ENCODE peak calls at places on chromosome 10, in eight cellular contexts. S is tibial artery; T is K562; C is CD8-positive, alpha-beta T cell; A is gastrocnemius medialis; W is sigmoid colon; R is AG04450; Z is BJ. Q is an unnamed sample.

GRCh38 chr10:14585287-14586193 is 189.2 kb downstream of the FAM107B start:
- DNase-seq in S (no peak), T (no peak), C (no peak), A (no peak), W (no peak), R (no peak), Z (no peak), Q (no peak)

GRCh38 chr10:19817251-19818046 is 1.2 kb downstream of the PLXDC2 start:
- DNase-seq in S (peak; percentile 73), T (no peak), C (no peak), A (no peak), W (peak; percentile 72), R (no peak), Z (no peak), Q (peak; percentile 22)

GRCh38 chr10:122103592-122103991 is 114.6 kb downstream of the TACC2 start:
- DNase-seq in S (no peak), T (no peak), C (no peak), A (no peak), W (peak; percentile 56), R (no peak), Z (no peak), Q (no peak)

GRCh38 chr10:101085846-101086245 is 24.1 kb downstream of the KAZALD1 start:
- DNase-seq in S (no peak), T (no peak), C (no peak), A (no peak), W (no peak), R (no peak), Z (no peak), Q (no peak)

GRCh38 chr10:110857265-110858158 is 14.2 kb upstream of the PDCD4 start:
- DNase-seq in S (no peak), T (peak; percentile 60), C (no peak), A (no peak), W (peak; percentile 61), R (peak; percentile 63), Z (no peak), Q (no peak)

GRCh38 chr10:108582387-108582786 is 1340.9 kb downstream of the XPNPEP1 start:
- DNase-seq in S (no peak), T (no peak), C (no peak), A (no peak), W (no peak), R (no peak), Z (no peak), Q (no peak)

GRCh38 chr10:88966785-88967184 is 14.2 kb upstream of the ACTA2 start:
- DNase-seq in S (peak; percentile 84), T (no peak), C (no peak), A (no peak), W (peak; percentile 83), R (no peak), Z (no peak), Q (no peak)

GRCh38 chr10:15813415-15813814 is 46.9 kb downstream of the MINDY3 start:
- DNase-seq in S (no peak), T (no peak), C (no peak), A (no peak), W (no peak), R (no peak), Z (no peak), Q (no peak)

GRCh38 chr10:69335063-69335587 is 56.8 kb downstream of the HK1 start:
- DNase-seq in S (peak; percentile 82), T (no peak), C (no peak), A (no peak), W (peak; percentile 70), R (no peak), Z (no peak), Q (no peak)

GRCh38 chr10:130786365-130786966 is 525.1 kb downstream of the TCERG1L start:
- DNase-seq in S (no peak), T (no peak), C (no peak), A (no peak), W (no peak), R (no peak), Z (no peak), Q (no peak)

GRCh38 chr10:132599712-132600111 is 62.1 kb downstream of the INPP5A start:
- DNase-seq in S (no peak), T (no peak), C (no peak), A (no peak), W (no peak), R (no peak), Z (no peak), Q (no peak)

GRCh38 chr10:3935933-3936359 is 150.9 kb upstream of the KLF6 start:
- DNase-seq in S (no peak), T (no peak), C (no peak), A (no peak), W (no peak), R (no peak), Z (no peak), Q (no peak)

GRCh38 chr10:127834791-127835190 is 58.0 kb downstream of the CLRN3 start:
- DNase-seq in S (no peak), T (no peak), C (no peak), A (no peak), W (no peak), R (no peak), Z (no peak), Q (no peak)

GRCh38 chr10:108591417-108591816 is 1331.9 kb downstream of the XPNPEP1 start:
- DNase-seq in S (no peak), T (no peak), C (no peak), A (no peak), W (no peak), R (no peak), Z (no peak), Q (no peak)

GRCh38 chr10:54282012-54282411 is 519.0 kb downstream of the PCDH15 start:
- DNase-seq in S (no peak), T (no peak), C (no peak), A (no peak), W (no peak), R (no peak), Z (no peak), Q (no peak)

GRCh38 chr10:128540806-128541739 is 414.9 kb upstream of the MKI67 start:
- DNase-seq in S (no peak), T (no peak), C (no peak), A (no peak), W (no peak), R (no peak), Z (no peak), Q (peak; percentile 30)

GRCh38 chr10:89589091-89589725 is 53.8 kb upstream of the SLC16A12 start:
- DNase-seq in S (no peak), T (no peak), C (no peak), A (no peak), W (no peak), R (no peak), Z (no peak), Q (no peak)

GRCh38 chr10:30114401-30114800 is 55.0 kb upstream of the JCAD start:
- DNase-seq in S (no peak), T (no peak), C (no peak), A (no peak), W (no peak), R (no peak), Z (no peak), Q (no peak)

GRCh38 chr10:94172332-94172731 is 178.6 kb downstream of the PLCE1 start:
- DNase-seq in S (no peak), T (no peak), C (no peak), A (no peak), W (no peak), R (no peak), Z (no peak), Q (no peak)

GRCh38 chr10:71396714-71397339 is at the start of gene CDH23:
- DNase-seq in S (no peak), T (peak; percentile 36), C (no peak), A (no peak), W (peak; percentile 70), R (no peak), Z (no peak), Q (peak; percentile 35)

GRCh38 chr10:71394926-71395562 is 1.7 kb upstream of the CDH23 start:
- DNase-seq in S (no peak), T (no peak), C (no peak), A (no peak), W (no peak), R (no peak), Z (no peak), Q (no peak)

GRCh38 chr10:71393841-71394475 is 2.8 kb upstream of the CDH23 start:
- DNase-seq in S (no peak), T (no peak), C (no peak), A (no peak), W (no peak), R (no peak), Z (no peak), Q (no peak)

GRCh38 chr10:71396084-71396713 is 521 bp upstream of the CDH23 start:
- DNase-seq in S (no peak), T (peak; percentile 59), C (no peak), A (peak; percentile 36), W (peak; percentile 75), R (no peak), Z (no peak), Q (peak; percentile 62)

DNA sequence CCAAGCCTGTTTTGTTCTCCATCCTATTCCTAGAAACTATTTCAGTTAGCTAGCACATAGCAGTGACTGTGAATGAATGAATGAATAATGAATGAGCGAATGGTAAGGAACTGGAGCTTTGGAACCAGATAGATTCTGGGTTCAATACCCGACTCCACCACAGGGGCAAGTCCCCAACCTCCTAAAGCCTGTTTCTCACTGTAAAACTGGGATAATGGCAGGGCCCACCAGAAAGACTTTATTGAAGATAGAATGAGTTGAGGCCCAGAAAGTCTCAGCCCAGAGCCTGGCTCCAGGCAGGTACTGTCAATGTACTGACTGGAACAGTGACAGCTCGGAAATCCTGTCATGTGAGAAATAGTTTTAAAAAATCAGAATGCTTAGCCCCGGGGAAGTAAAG is 1.1 kb upstream of the CDH23 start:
- DNase-seq in S (no peak), T (no peak), C (no peak), A (no peak), W (no peak), R (no peak), Z (no peak), Q (no peak)
- TF ChIP-seq CTCF in S (no peak), T (peak; percentile 2), C (no peak), A (no peak), W (no peak), R (peak; percentile 17), Z (no peak), Q (peak; percentile 48)

GRCh38 chr10:66321746-66322145 is 604.1 kb upstream of the LRRTM3 start:
- DNase-seq in S (no peak), T (no peak), C (no peak), A (no peak), W (no peak), R (no peak), Z (no peak), Q (no peak)
- TF ChIP-seq CTCF in S (no peak), T (no peak), C (no peak), A (no peak), W (no peak), R (no peak), Z (no peak), Q (no peak)

GRCh38 chr10:44990302-44990655 is 10.4 kb upstream of the ZNF22 start:
- DNase-seq in S (no peak), T (peak; percentile 61), C (no peak), A (no peak), W (peak; percentile 67), R (no peak), Z (no peak), Q (peak; percentile 58)
- TF ChIP-seq CTCF in S (no peak), T (peak; percentile 89), C (no peak), A (no peak), W (no peak), R (peak; percentile 34), Z (peak; percentile 9), Q (no peak)

DNA sequence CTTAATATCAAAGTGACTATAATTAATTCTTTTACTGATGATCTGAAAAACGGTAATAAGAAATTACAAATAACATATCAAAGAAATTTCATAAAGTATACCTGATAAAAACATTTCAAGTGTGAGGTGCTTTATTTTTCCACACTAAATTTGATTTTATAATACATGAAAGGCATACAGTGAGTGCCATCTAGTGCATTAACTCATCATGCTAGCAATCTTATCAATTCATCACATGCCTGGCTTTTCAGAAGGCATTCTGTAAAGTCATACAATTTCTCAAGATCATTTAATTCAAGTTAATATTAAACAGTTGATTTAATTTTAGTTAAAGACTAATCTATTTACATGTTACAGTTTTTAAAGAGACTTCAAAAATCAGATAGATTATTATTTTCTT is 1020.9 kb downstream of the GATA3 start:
- DNase-seq in S (no peak), T (no peak), C (no peak), A (no peak), W (no peak), R (no peak), Z (no peak), Q (no peak)
- TF ChIP-seq CTCF in S (no peak), T (no peak), C (no peak), A (no peak), W (no peak), R (no peak), Z (no peak), Q (no peak)